ENCODE peak calls at places on chromosome 10, in five cellular contexts. H is GM23248, K is neural progenitor cell, M is fibroblast of lung, T is K562. Z is an unnamed sample. For H3K79me2, the result is how much of the 10 kb centered on the place peaks cover.

GRCh38 chr10:126013489-126014281 is 117.3 kb downstream of the FANK1 start:
- DNase-seq in H (peak), M (peak), K (peak), T (peak), Z (peak)

GRCh38 chr10:101941871-101942270 is 98.3 kb upstream of the KCNIP2 start:
- DNase-seq in M (peak), T (no peak), H (peak), K (no peak), Z (no peak)

GRCh38 chr10:74244097-74244685 is 93.2 kb downstream of the ADK start:
- DNase-seq in K (peak), H (peak), T (no peak), M (peak), Z (peak)

GRCh38 chr10:110446954-110447608 is 50.6 kb upstream of the DUSP5 start:
- DNase-seq in T (peak), H (peak), M (peak), K (no peak), Z (no peak)

GRCh38 chr10:3532644-3533043 is 252.4 kb downstream of the KLF6 start:
- DNase-seq in M (no peak), H (no peak), K (no peak), T (no peak), Z (peak)

GRCh38 chr10:36880898-36881297 is 244.5 kb upstream of the ANKRD30A start:
- DNase-seq in M (peak), T (no peak), H (peak), K (peak), Z (no peak)

GRCh38 chr10:71449026-71449425 is 52.3 kb downstream of the CDH23 start:
- DNase-seq in M (no peak), T (no peak), K (no peak), H (no peak), Z (no peak)

GRCh38 chr10:12140038-12140437 is 10.6 kb downstream of the SEC61A2 start:
- DNase-seq in H (no peak), T (no peak), M (no peak), K (no peak), Z (no peak)

GRCh38 chr10:30047430-30047829 is 12.0 kb downstream of the JCAD start:
- DNase-seq in H (no peak), K (no peak), T (no peak), M (no peak), Z (no peak)

GRCh38 chr10:76769161-76769560 is 868.4 kb downstream of the KCNMA1 start:
- DNase-seq in T (no peak), K (no peak), H (peak), M (no peak), Z (no peak)

GRCh38 chr10:48948631-48949030 is 9.0 kb upstream of the LRRC18 start:
- DNase-seq in T (no peak), K (no peak), H (no peak), M (no peak), Z (no peak)

GRCh38 chr10:85145966-85146365 is 817.6 kb downstream of the CCSER2 start:
- DNase-seq in H (no peak), M (no peak), K (no peak), T (no peak), Z (no peak)

GRCh38 chr10:33416209-33416608 is 81.7 kb upstream of the NRP1 start:
- DNase-seq in M (no peak), H (no peak), K (no peak), T (no peak), Z (no peak)

GRCh38 chr10:91380873-91381561 is 29.1 kb upstream of the HECTD2 start:
- DNase-seq in K (peak), T (peak), M (no peak), H (peak), Z (no peak)

GRCh38 chr10:43075612-43076003 is 1.3 kb upstream of the RET start:
- DNase-seq in H (peak), M (no peak), T (peak), K (peak), Z (no peak)

GRCh38 chr10:112716924-112717348 is 233.1 kb upstream of the TCF7L2 start:
- DNase-seq in T (no peak), M (peak), K (no peak), H (peak), Z (no peak)

GRCh38 chr10:98295401-98295811 is 27.4 kb upstream of the LOXL4 start:
- DNase-seq in M (no peak), T (no peak), K (no peak), H (peak), Z (no peak)

GRCh38 chr10:28241766-28242399 is 61.0 kb downstream of the MPP7 start:
- DNase-seq in M (peak), H (peak), T (peak), K (peak), Z (no peak)

GRCh38 chr10:93973748-93974445 is 19.8 kb upstream of the PLCE1 start:
- DNase-seq in M (no peak), T (no peak), H (no peak), K (no peak), Z (no peak)

GRCh38 chr10:17616403-17617030 is 657 bp downstream of the HACD1 start:
- DNase-seq in T (peak), M (peak), K (peak), H (peak), Z (peak)

GRCh38 chr10:124717911-124718734 is 26.1 kb downstream of the FAM53B start:
- DNase-seq in K (no peak), H (no peak), M (no peak), T (peak), Z (peak)

GRCh38 chr10:97519342-97519741 is 20.6 kb downstream of the UBTD1 start:
- DNase-seq in T (no peak), M (no peak), H (peak), K (no peak), Z (no peak)

GRCh38 chr10:6208781-6209235 is 6.1 kb downstream of the PFKFB3 start:
- DNase-seq in M (no peak), T (no peak), K (no peak), H (no peak), Z (no peak)

GRCh38 chr10:21214329-21214728 is 311.2 kb downstream of the SKIDA1 start:
- DNase-seq in T (no peak), K (no peak), H (no peak), M (no peak), Z (no peak)

GRCh38 chr10:71393841-71394475 is 2.8 kb upstream of the CDH23 start:
- DNase-seq in K (no peak), M (no peak), T (no peak), H (no peak), Z (no peak)

GRCh38 chr10:83612050-83612449 is 527.3 kb upstream of the GHITM start:
- DNase-seq in M (peak), T (no peak), K (no peak), H (no peak), Z (no peak)

GRCh38 chr10:87546971-87547413 is 42.3 kb downstream of the MINPP1 start:
- DNase-seq in K (no peak), H (peak), T (no peak), M (peak), Z (no peak)

DNA sequence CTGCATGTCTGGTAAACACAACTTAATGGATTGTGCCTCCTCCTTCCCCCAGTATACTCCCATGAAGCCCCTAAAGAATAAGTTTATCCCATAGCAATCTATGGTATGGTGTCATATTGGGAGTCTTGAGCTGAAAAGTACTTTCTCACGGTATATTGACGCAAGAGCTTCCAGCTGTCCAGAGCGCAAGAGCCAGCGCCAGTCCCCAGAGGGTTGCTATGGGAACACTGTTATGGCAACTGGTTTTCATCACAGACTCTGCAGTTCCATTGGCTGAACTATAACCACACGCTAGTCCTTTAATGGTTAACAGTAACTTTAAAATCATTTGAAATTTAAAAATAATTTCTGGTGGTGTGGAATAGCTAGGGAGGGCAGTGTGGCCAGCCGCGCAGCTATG is 46.9 kb downstream of the PRPF18 start:
- DNase-seq in M (peak), H (no peak), K (peak), T (no peak), Z (no peak)
- H3K4me2 ChIP-seq in M (no peak), H (no peak), K (peak), T (no peak), Z (no peak)

DNA sequence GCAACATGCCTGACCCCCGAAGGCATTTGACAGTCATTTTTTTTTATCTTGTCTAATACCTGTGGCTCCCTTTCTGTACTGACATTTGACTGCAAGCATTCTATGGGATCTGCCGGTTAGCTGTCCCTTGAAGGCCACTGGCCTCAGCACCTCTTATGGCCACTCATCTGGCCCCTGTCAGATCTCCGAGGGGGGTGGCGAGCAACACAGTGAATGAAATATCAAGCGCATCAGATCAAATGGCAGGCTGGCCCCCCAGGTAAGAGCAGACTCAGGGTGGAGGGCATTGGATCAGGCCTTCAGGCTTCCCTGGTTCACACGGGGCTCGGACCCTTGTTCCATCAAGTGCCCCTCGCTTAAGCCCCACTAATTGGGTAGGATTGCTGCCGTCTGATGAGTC is 199.6 kb upstream of the MKI67 start:
- DNase-seq in K (no peak), H (no peak), T (no peak), M (no peak), Z (no peak)
- H2AFZ ChIP-seq in K (no peak), H (no peak), T (no peak), M (no peak), Z (no peak)

DNA sequence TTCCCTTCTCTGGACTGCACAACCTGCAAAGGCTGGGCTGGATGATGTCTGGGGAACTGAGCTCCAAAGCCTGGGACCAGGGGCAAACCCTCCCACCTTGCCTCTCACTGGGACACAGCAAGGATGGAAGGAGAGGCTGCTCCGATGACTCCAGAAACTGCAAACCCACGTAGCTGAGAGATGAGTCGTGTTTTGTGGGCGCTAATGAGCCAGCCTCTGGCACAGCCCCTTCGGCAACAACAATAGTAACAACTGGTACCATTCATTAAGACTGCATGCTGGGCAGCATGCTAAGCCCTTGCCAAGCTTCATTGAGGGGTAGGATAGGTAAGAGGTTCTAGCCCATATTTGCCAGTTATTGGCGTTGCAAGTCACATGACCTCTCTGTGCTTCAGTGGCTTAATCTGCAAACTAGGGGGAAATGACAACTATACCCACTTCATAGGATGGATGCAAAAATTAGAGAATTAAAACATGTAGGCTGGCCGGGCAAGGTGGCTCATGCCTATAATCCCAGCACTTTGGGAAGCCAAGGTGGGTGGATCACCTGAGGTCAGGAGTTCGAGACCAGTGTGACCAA is 145.9 kb downstream of the SH3PXD2A start:
- DNase-seq in M (peak), K (no peak), T (no peak), H (peak), Z (peak)
- H3K79me2 ChIP-seq in M (under half), K (under half), T (under half), H (under half), Z (under half)

GRCh38 chr10:70323143-70323696 is 39.4 kb upstream of the NPFFR1 start:
- DNase-seq in K (no peak), M (no peak), T (no peak), H (no peak), Z (no peak)

GRCh38 chr10:70324341-70324861 is 40.6 kb upstream of the NPFFR1 start:
- DNase-seq in K (peak), H (no peak), M (no peak), T (no peak), Z (no peak)

GRCh38 chr10:70324951-70325781 is 41.4 kb upstream of the NPFFR1 start:
- DNase-seq in T (no peak), K (no peak), M (no peak), H (no peak), Z (no peak)

GRCh38 chr10:70321897-70322890 is 38.4 kb upstream of the NPFFR1 start:
- DNase-seq in H (no peak), T (peak), M (no peak), K (no peak), Z (no peak)

DNA sequence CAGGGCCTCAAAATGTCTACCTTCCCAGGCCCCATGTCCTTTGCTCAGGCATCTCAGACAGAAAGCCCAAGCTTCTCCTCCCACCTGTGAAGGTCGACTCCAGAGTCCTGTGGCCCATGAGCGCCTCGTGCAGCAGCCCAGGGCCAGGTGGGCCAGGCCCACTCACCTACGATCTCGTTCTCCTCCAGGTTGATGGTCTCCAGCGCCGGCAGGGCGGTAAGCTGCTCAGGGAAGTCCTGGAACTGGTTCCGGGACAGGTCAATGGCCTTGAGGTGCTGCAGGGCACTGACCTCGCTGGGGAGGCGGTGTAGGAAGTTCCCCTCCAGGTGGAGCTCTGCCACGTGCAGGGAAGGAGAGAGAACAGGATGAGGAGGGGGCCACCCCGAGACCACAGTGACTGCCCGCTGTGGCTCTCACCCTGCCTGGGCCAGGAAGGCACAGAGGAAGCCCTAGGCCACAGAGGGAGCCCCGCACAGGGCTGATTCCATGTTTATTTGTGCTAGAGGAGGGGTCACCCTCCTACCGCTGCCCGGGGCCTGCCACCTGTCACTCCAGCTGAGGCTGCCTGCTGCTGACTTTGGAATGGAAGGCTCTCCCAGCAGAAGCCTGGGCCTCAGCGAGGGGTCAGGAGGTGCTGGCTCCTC is 40.0 kb upstream of the NPFFR1 start:
- DNase-seq in H (no peak), T (no peak), M (no peak), K (peak), Z (no peak)
- H3K4me2 ChIP-seq in H (no peak), T (no peak), M (no peak), K (no peak), Z (no peak)

Z was measured in PC-9.